ENCODE peak calls at places on chromosomes 12 and 14, in five cellular contexts. S, N, C, D and Y are unnamed samples.

GRCh38 chr14:105891631-105892452 is 365.5 kb downstream of the TMEM121 start:
- DNase-seq in S (no peak), N (no peak), C (no peak), D (no peak), Y (no peak)

GRCh38 chr12:78866518-78866917 is 1.9 kb downstream of the SYT1 start:
- DNase-seq in S (no peak), N (no peak), C (no peak), D (no peak), Y (no peak)

GRCh38 chr14:103594265-103594664 is 31.5 kb downstream of the COA8 start:
- DNase-seq in S (no peak), N (peak), C (no peak), D (no peak), Y (no peak)

GRCh38 chr14:28785096-28785952 is 18.7 kb downstream of the FOXG1 start:
- DNase-seq in S (no peak), N (peak), C (no peak), D (no peak), Y (no peak)

GRCh38 chr12:90978117-90978770 is 23.3 kb upstream of the CCER1 start:
- DNase-seq in S (no peak), N (peak), C (no peak), D (peak), Y (no peak)

GRCh38 chr14:50775357-50775756 is 55.6 kb downstream of the NIN start:
- DNase-seq in S (no peak), N (peak), C (no peak), D (peak), Y (no peak)

GRCh38 chr14:85418716-85419115 is 111.2 kb upstream of the FLRT2 start:
- DNase-seq in S (no peak), N (peak), C (no peak), D (no peak), Y (no peak)

GRCh38 chr12:64679487-64679983 is 69.2 kb downstream of the RASSF3 start:
- DNase-seq in S (peak), N (peak), C (no peak), D (peak), Y (no peak)

GRCh38 chr12:76144253-76144564 is 59.7 kb upstream of the NAP1L1 start:
- DNase-seq in S (no peak), N (peak), C (peak), D (no peak), Y (no peak)

GRCh38 chr12:89622115-89622514 is 86.5 kb downstream of the ATP2B1 start:
- DNase-seq in S (no peak), N (peak), C (no peak), D (no peak), Y (no peak)

GRCh38 chr12:3132636-3133409 is 55.6 kb downstream of the TSPAN9 start:
- DNase-seq in S (no peak), N (peak), C (no peak), D (no peak), Y (no peak)

GRCh38 chr14:55975281-55975905 is 142.8 kb upstream of the PELI2 start:
- DNase-seq in S (no peak), N (no peak), C (no peak), D (peak), Y (no peak)

GRCh38 chr12:54000105-54000773 is at the start of gene HOXC9:
- DNase-seq in S (no peak), N (no peak), C (no peak), D (no peak), Y (no peak)

GRCh38 chr12:106049105-106049504 is 89.6 kb downstream of the NUAK1 start:
- DNase-seq in S (no peak), N (no peak), C (no peak), D (no peak), Y (no peak)

GRCh38 chr14:71852201-71852600 is 80.0 kb upstream of the RGS6 start:
- DNase-seq in S (no peak), N (peak), C (no peak), D (no peak), Y (no peak)

GRCh38 chr12:105335856-105336255 is 5.4 kb downstream of the C12orf75 start:
- DNase-seq in S (no peak), N (no peak), C (no peak), D (no peak), Y (no peak)

GRCh38 chr14:102187044-102187443 is 47.3 kb downstream of the WDR20 start:
- DNase-seq in S (peak), N (peak), C (no peak), D (peak), Y (no peak)

GRCh38 chr12:45669762-45670161 is 59.7 kb upstream of the ARID2 start:
- DNase-seq in S (no peak), N (no peak), C (no peak), D (no peak), Y (no peak)

GRCh38 chr12:116390656-116391335 is 113.3 kb upstream of the MED13L start:
- DNase-seq in S (no peak), N (no peak), C (no peak), D (no peak), Y (no peak)

DNA sequence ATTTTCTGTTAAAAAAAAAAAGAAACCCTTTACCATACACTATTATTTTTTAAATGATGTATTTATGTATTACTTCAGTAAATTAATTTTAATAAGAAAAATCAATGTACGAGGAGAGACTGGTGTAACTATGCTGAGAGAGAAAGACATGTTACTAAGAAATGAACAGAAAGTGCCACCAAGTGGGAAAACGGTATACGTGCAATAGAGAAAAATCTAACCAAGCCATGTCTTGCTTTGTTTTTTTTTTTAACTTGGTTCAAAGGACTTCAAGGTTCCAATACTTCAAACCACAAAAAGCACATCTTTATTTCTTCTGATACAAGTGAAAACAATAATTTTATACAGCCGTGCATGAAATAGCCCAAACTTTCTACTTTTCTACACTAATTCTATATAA is 22.9 kb downstream of the NDUFA12 start:
- DNase-seq in S (no peak), N (peak), C (no peak), D (no peak), Y (no peak)
- TF ChIP-seq CTCF in S (no peak), N (peak), C (no peak), D (peak), Y (peak)

DNA sequence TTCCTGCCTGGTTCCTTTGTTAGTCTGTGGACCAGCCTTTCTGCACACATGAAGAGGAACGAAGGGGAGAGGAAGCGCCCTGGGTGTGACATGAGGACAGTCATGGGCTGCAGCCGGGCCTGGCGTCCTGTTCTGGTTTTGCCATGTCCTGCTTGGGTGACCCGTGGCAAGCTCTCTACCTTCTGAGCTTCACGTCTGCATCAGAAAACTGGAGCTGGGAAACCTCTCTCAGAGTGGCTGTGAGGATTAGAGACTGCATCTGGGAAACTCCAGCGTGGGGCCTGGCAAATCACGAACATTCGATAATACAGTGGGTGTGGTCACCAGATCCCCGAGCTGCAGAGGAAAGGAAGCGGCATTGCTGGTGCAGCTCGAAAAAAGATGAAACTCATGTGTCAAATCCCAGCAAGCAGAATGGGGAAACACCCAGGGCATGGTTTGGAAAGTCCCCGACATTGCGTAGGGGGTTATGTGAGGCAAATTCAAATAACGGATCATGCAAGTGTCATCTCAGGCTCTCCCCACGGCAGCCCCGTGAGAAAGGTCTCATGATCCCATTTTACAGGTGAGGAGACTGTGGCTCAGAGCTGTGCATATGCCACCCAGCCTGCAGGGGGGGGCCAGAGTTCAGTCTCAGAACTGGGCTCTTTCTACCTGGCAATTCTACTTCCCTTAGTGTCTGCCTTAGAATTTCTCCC is 98.2 kb upstream of the VRK1 start:
- DNase-seq in S (no peak), N (no peak), C (no peak), D (no peak), Y (no peak)
- TF ChIP-seq CTCF in S (no peak), N (no peak), C (no peak), D (no peak), Y (peak)

GRCh38 chr12:128976120-128976519 is 122.8 kb downstream of the GLT1D1 start:
- DNase-seq in S (no peak), N (no peak), C (no peak), D (no peak), Y (no peak)
- TF ChIP-seq CTCF in S (no peak), N (no peak), C (no peak), D (no peak), Y (peak)

GRCh38 chr12:110737532-110737931 is 5.2 kb downstream of the PPP1CC start:
- DNase-seq in S (no peak), N (no peak), C (no peak), D (no peak), Y (no peak)
- TF ChIP-seq CTCF in S (no peak), N (no peak), C (no peak), D (no peak), Y (no peak)

GRCh38 chr14:58637040-58637390 is 747 bp upstream of the DACT1 start:
- DNase-seq in S (no peak), N (peak), C (no peak), D (no peak), Y (no peak)

GRCh38 chr14:58636129-58636528 is 1.6 kb upstream of the DACT1 start:
- DNase-seq in S (no peak), N (no peak), C (no peak), D (no peak), Y (no peak)

GRCh38 chr14:58639842-58640484 is 2.2 kb downstream of the DACT1 start:
- DNase-seq in S (peak), N (peak), C (no peak), D (no peak), Y (no peak)

GRCh38 chr14:58637391-58638230 is at the start of gene DACT1:
- DNase-seq in S (peak), N (peak), C (no peak), D (no peak), Y (no peak)

GRCh38 chr14:58638231-58639205 is 756 bp downstream of the DACT1 start:
- DNase-seq in S (no peak), N (peak), C (no peak), D (no peak), Y (no peak)
- TF ChIP-seq CTCF in S (no peak), N (peak), C (no peak), D (peak), Y (peak)